ENCODE peak calls at places on chromosomes 6 and 20, in five cellular contexts. R is BJ, D is GM10248, Z is NCI-H1436, N is left ventricle myocardium superior. F is an unnamed sample.

GRCh38 chr6:73236147-73236750 is 11.0 kb upstream of the KHDC1L start:
- DNase-seq in N (no peak), Z (no peak), D (no peak), R (peak), F (no peak)

GRCh38 chr6:130322673-130323268 is 43.0 kb upstream of the TMEM200A start:
- DNase-seq in R (no peak), Z (peak), N (no peak), D (peak), F (no peak)

GRCh38 chr6:120675886-120676285 is 658.4 kb downstream of the TBC1D32 start:
- DNase-seq in Z (no peak), R (no peak), N (no peak), D (no peak), F (no peak)

GRCh38 chr20:60751826-60752225 is 500.2 kb upstream of the CDH4 start:
- DNase-seq in N (no peak), R (no peak), Z (no peak), D (no peak), F (no peak)

GRCh38 chr20:34891166-34892062 is 15.0 kb downstream of the ACSS2 start:
- DNase-seq in D (no peak), N (no peak), R (peak), Z (no peak), F (no peak)

GRCh38 chr20:13464702-13465101 is 174.0 kb downstream of the TASP1 start:
- DNase-seq in R (no peak), N (no peak), Z (no peak), D (no peak), F (no peak)

GRCh38 chr20:44068780-44069191 is 118.2 kb downstream of the JPH2 start:
- DNase-seq in Z (no peak), D (peak), N (no peak), R (no peak), F (no peak)

GRCh38 chr6:24448828-24449525 is 40.4 kb downstream of the GPLD1 start:
- DNase-seq in D (no peak), R (no peak), Z (no peak), N (no peak), F (no peak)

GRCh38 chr6:104623052-104623690 is 236.5 kb downstream of the HACE1 start:
- DNase-seq in N (no peak), Z (no peak), D (no peak), R (no peak), F (no peak)

GRCh38 chr6:131641554-131641953 is 4.5 kb downstream of the ENPP3 start:
- DNase-seq in D (no peak), R (no peak), N (no peak), Z (no peak), F (no peak)

GRCh38 chr6:167795321-167795811 is 31.3 kb upstream of the AFDN start:
- DNase-seq in R (no peak), D (no peak), N (no peak), Z (no peak), F (no peak)

GRCh38 chr6:74805841-74806696 is 399.8 kb downstream of the COL12A1 start:
- DNase-seq in Z (no peak), D (no peak), R (no peak), N (no peak), F (no peak)

GRCh38 chr6:134689177-134689576 is 260.7 kb downstream of the ALDH8A1 start:
- DNase-seq in Z (no peak), D (no peak), N (peak), R (no peak), F (no peak)

GRCh38 chr6:108114861-108115597 is 40.5 kb upstream of the OSTM1 start:
- DNase-seq in Z (peak), N (peak), R (no peak), D (no peak), F (peak)

GRCh38 chr6:157239671-157240058 is 83.7 kb downstream of the TMEM242 start:
- DNase-seq in Z (no peak), D (no peak), R (no peak), N (no peak), F (no peak)

GRCh38 chr6:37480951-37481597 is 18.6 kb downstream of the CCDC167 start:
- DNase-seq in N (no peak), D (no peak), R (no peak), Z (no peak), F (no peak)

GRCh38 chr6:31293343-31293742 is 21.5 kb upstream of the HLA-C start:
- DNase-seq in D (no peak), R (no peak), N (no peak), Z (no peak), F (no peak)

GRCh38 chr20:517221-517620 is 26.4 kb downstream of the CSNK2A1 start:
- DNase-seq in D (no peak), Z (no peak), R (no peak), N (no peak), F (no peak)

GRCh38 chr6:128271011-128271410 is 249.4 kb downstream of the PTPRK start:
- DNase-seq in D (no peak), Z (no peak), N (no peak), R (no peak), F (no peak)

GRCh38 chr20:38790210-38791053 is 15.1 kb upstream of the PPP1R16B start:
- DNase-seq in R (no peak), N (no peak), D (no peak), Z (peak), F (no peak)

GRCh38 chr6:43368517-43369160 is 808 bp downstream of the ZNF318 start:
- DNase-seq in R (no peak), Z (peak), N (peak), D (peak), F (peak)

GRCh38 chr20:4781211-4781610 is 59.5 kb downstream of the PRND start:
- DNase-seq in D (no peak), N (no peak), Z (no peak), R (no peak), F (no peak)

GRCh38 chr6:148980234-148980633 is 233.4 kb downstream of the UST start:
- DNase-seq in N (no peak), Z (no peak), R (no peak), D (no peak), F (no peak)

GRCh38 chr6:163580311-163581030 is 166.0 kb downstream of the QKI start:
- DNase-seq in R (no peak), Z (no peak), D (no peak), N (no peak), F (no peak)